ENCODE peak calls at places on chromosome 2, in nine cellular contexts. N, C, D, A, K, S, U, F and X are unnamed samples.

GRCh38 chr2:239519081-239519920 is 118.5 kb upstream of the HDAC4 start:
- DNase-seq in N (peak; percentile 60), C (peak; percentile 8), D (no peak), A (no peak), K (no peak), S (no peak), U (no peak), F (no peak), X (no peak)

GRCh38 chr2:16280081-16280480 is 339.7 kb downstream of the MYCN start:
- DNase-seq in N (no peak), C (no peak), D (no peak), A (no peak), K (no peak), S (no peak), U (no peak), F (no peak), X (no peak)

GRCh38 chr2:43906448-43907122 is 67.8 kb downstream of the ABCG8 start:
- DNase-seq in N (no peak), C (no peak), D (no peak), A (no peak), K (no peak), S (no peak), U (no peak), F (no peak), X (no peak)

GRCh38 chr2:44267269-44268258 is 7.7 kb upstream of the SLC3A1 start:
- DNase-seq in N (no peak), C (peak; percentile 13), D (no peak), A (no peak), K (peak; percentile 52), S (no peak), U (no peak), F (no peak), X (no peak)

GRCh38 chr2:99806758-99807157 is 316.9 kb upstream of the REV1 start:
- DNase-seq in N (no peak), C (no peak), D (no peak), A (no peak), K (peak; percentile 52), S (no peak), U (no peak), F (peak; percentile 81), X (no peak)

GRCh38 chr2:56191617-56192016 is 7.8 kb downstream of the CCDC85A start:
- DNase-seq in N (no peak), C (peak; percentile 75), D (no peak), A (no peak), K (peak; percentile 64), S (peak; percentile 73), U (no peak), F (peak; percentile 4), X (peak; percentile 26)

GRCh38 chr2:202410092-202410491 is 34.0 kb downstream of the BMPR2 start:
- DNase-seq in N (no peak), C (no peak), D (no peak), A (no peak), K (no peak), S (no peak), U (no peak), F (no peak), X (no peak)

GRCh38 chr2:84958135-84959044 is 12.6 kb upstream of the KCMF1 start:
- DNase-seq in N (no peak), C (peak; percentile 100), D (no peak), A (no peak), K (peak; percentile 92), S (peak; percentile 87), U (peak; percentile 55), F (peak; percentile 97), X (peak; percentile 99)

GRCh38 chr2:171655584-171655983 is 31.7 kb upstream of the DYNC1I2 start:
- DNase-seq in N (no peak), C (no peak), D (no peak), A (no peak), K (no peak), S (no peak), U (no peak), F (no peak), X (no peak)

GRCh38 chr2:133602538-133602937 is 34.3 kb upstream of the NCKAP5 start:
- DNase-seq in N (no peak), C (no peak), D (no peak), A (no peak), K (peak; percentile 50), S (no peak), U (no peak), F (no peak), X (no peak)

GRCh38 chr2:130963849-130964793 is 127.4 kb downstream of the ARHGEF4 start:
- DNase-seq in N (no peak), C (peak; percentile 84), D (no peak), A (no peak), K (peak; percentile 46), S (no peak), U (no peak), F (no peak), X (peak; percentile 3)

GRCh38 chr2:180969124-180969523 is 11.3 kb upstream of the UBE2E3 start:
- DNase-seq in N (no peak), C (no peak), D (no peak), A (no peak), K (no peak), S (no peak), U (no peak), F (no peak), X (no peak)

GRCh38 chr2:133713049-133713580 is 144.9 kb upstream of the NCKAP5 start:
- DNase-seq in N (no peak), C (no peak), D (no peak), A (no peak), K (no peak), S (no peak), U (no peak), F (no peak), X (no peak)

GRCh38 chr2:56729212-56729611 is 545.4 kb downstream of the CCDC85A start:
- DNase-seq in N (no peak), C (no peak), D (no peak), A (no peak), K (peak; percentile 44), S (no peak), U (no peak), F (no peak), X (no peak)

GRCh38 chr2:2859732-2860131 is 517.9 kb downstream of the EIPR1 start:
- DNase-seq in N (no peak), C (no peak), D (no peak), A (no peak), K (no peak), S (no peak), U (no peak), F (no peak), X (no peak)

GRCh38 chr2:57075226-57075625 is 891.4 kb downstream of the CCDC85A start:
- DNase-seq in N (no peak), C (no peak), D (no peak), A (no peak), K (no peak), S (no peak), U (no peak), F (no peak), X (peak; percentile 29)

GRCh38 chr2:11738589-11739436 is 7.6 kb upstream of the LPIN1 start:
- DNase-seq in N (peak; percentile 61), C (peak; percentile 78), D (peak; percentile 90), A (peak; percentile 14), K (peak; percentile 91), S (peak; percentile 52), U (peak; percentile 68), F (peak; percentile 87), X (no peak)

GRCh38 chr2:15809504-15809903 is 130.8 kb upstream of the MYCN start:
- DNase-seq in N (no peak), C (peak; percentile 44), D (no peak), A (no peak), K (no peak), S (no peak), U (no peak), F (no peak), X (no peak)

GRCh38 chr2:240590681-240591111 is 4.2 kb downstream of the CAPN10 start:
- DNase-seq in N (no peak), C (no peak), D (no peak), A (no peak), K (no peak), S (no peak), U (no peak), F (no peak), X (no peak)

GRCh38 chr2:240588669-240589068 is 2.1 kb downstream of the CAPN10 start:
- DNase-seq in N (no peak), C (no peak), D (no peak), A (no peak), K (no peak), S (no peak), U (no peak), F (no peak), X (no peak)

GRCh38 chr2:240591226-240591625 is 4.7 kb downstream of the CAPN10 start:
- DNase-seq in N (no peak), C (no peak), D (no peak), A (no peak), K (peak; percentile 11), S (no peak), U (no peak), F (peak; percentile 51), X (no peak)

GRCh38 chr2:240589381-240589780 is 2.8 kb downstream of the CAPN10 start:
- DNase-seq in N (no peak), C (no peak), D (no peak), A (no peak), K (no peak), S (no peak), U (no peak), F (no peak), X (no peak)

GRCh38 chr2:240589850-240590525 is 3.5 kb downstream of the CAPN10 start:
- DNase-seq in N (peak; percentile 26), C (no peak), D (no peak), A (no peak), K (no peak), S (no peak), U (no peak), F (no peak), X (no peak)
- H3K27ac ChIP-seq in N (peak overlapping the region; percentile 89), C (no peak overlapping the region), D (no peak overlapping the region), A (no peak overlapping the region), K (no peak overlapping the region), S (no peak overlapping the region), U (no peak overlapping the region), F (no peak overlapping the region), X (no peak overlapping the region)

GRCh38 chr2:160459543-160460332 is 33.9 kb downstream of the RBMS1 start:
- DNase-seq in N (no peak), C (no peak), D (no peak), A (no peak), K (no peak), S (no peak), U (no peak), F (no peak), X (no peak)
- H3K27ac ChIP-seq in N (peak overlapping the region; percentile 6), C (no peak overlapping the region), D (no peak overlapping the region), A (no peak overlapping the region), K (no peak overlapping the region), S (no peak overlapping the region), U (no peak overlapping the region), F (peak overlapping the region; percentile 93), X (no peak overlapping the region)

GRCh38 chr2:232300894-232301387 is 77.6 kb upstream of the ALPP start:
- DNase-seq in N (no peak), C (no peak), D (no peak), A (no peak), K (peak; percentile 22), S (peak; percentile 83), U (peak; percentile 40), F (peak; percentile 29), X (peak; percentile 39)
- H3K27ac ChIP-seq in N (no peak overlapping the region), C (no peak overlapping the region), D (no peak overlapping the region), A (no peak overlapping the region), K (no peak overlapping the region), S (peak overlapping the region; percentile 82), U (no peak overlapping the region), F (no peak overlapping the region), X (no peak overlapping the region)

DNA sequence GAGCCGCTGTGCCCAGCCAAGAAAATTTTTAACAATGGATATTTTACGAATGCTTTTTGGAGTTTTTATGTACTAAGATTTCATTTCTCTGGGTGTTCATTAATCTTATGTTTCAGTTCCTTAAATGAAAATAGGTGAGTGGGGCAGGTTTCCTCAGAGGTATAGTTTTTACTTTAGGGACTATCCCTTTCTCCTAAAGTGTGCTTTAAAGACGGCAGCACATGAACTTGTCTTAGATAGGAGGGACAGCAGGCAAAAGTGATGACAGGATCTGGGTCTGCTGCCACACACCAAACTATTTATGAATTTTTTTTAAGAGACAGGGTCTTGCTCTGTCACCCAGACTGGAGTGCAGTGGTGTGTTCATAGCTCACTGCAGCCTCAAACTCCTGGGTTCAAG is 8.0 kb upstream of the REL start:
- DNase-seq in N (no peak), C (no peak), D (no peak), A (no peak), K (no peak), S (no peak), U (no peak), F (no peak), X (no peak)
- H3K27ac ChIP-seq in N (no peak overlapping the region), C (no peak overlapping the region), D (no peak overlapping the region), A (no peak overlapping the region), K (no peak overlapping the region), S (no peak overlapping the region), U (no peak overlapping the region), F (no peak overlapping the region), X (no peak overlapping the region)